ENCODE peak calls at places on chromosomes 16 and 17, in four cellular contexts. Z, X, W and S are unnamed samples.
A peak's percentile ranks its signal among the peaks of the same experiment; 100 is the strongest.

GRCh38 chr16:67979955-67980678 is at the start of gene DPEP3:
- DNase-seq in Z (no peak), X (peak; percentile 52), W (no peak), S (no peak)

GRCh38 chr17:4241535-4241934 is 22.2 kb downstream of the ANKFY1 start:
- DNase-seq in Z (no peak), X (no peak), W (no peak), S (no peak)

GRCh38 chr16:1470543-1471251 is 4.1 kb downstream of the CLCN7 start:
- DNase-seq in Z (peak; percentile 43), X (no peak), W (no peak), S (no peak)

GRCh38 chr17:19024101-19025078 is 19.8 kb upstream of the FAM83G start:
- DNase-seq in Z (peak; percentile 26), X (no peak), W (no peak), S (no peak)

GRCh38 chr17:978110-979093 is 1.2 kb downstream of the NXN start:
- DNase-seq in Z (peak; percentile 61), X (peak; percentile 69), W (no peak), S (no peak)

GRCh38 chr17:58189436-58190146 is 2.9 kb upstream of the EPX start:
- DNase-seq in Z (peak; percentile 81), X (peak; percentile 30), W (peak; percentile 71), S (no peak)

GRCh38 chr16:69818811-69819587 is 56.9 kb downstream of the WWP2 start:
- DNase-seq in Z (no peak), X (peak; percentile 21), W (no peak), S (no peak)

GRCh38 chr16:3487521-3488410 is 7.5 kb downstream of the C16orf90 start:
- DNase-seq in Z (no peak), X (no peak), W (no peak), S (no peak)

GRCh38 chr17:67800495-67800928 is 24.8 kb upstream of the BPTF start:
- DNase-seq in Z (peak; percentile 75), X (peak; percentile 85), W (peak; percentile 80), S (peak; percentile 59)

GRCh38 chr16:11253009-11253994 is 2.7 kb downstream of the SOCS1 start:
- DNase-seq in Z (peak; percentile 84), X (no peak), W (no peak), S (no peak)

GRCh38 chr17:5705081-5705875 is 121.0 kb upstream of the NLRP1 start:
- DNase-seq in Z (peak; percentile 1), X (peak; percentile 36), W (peak; percentile 28), S (no peak)

GRCh38 chr17:8412089-8412488 is 14.5 kb upstream of the RNF222 start:
- DNase-seq in Z (no peak), X (no peak), W (no peak), S (no peak)

GRCh38 chr17:81387235-81388060 is 7.8 kb upstream of the BAHCC1 start:
- DNase-seq in Z (peak; percentile 57), X (peak; percentile 75), W (peak; percentile 61), S (no peak)

GRCh38 chr17:82957961-82958491 is 118.2 kb upstream of the ZNF750 start:
- DNase-seq in Z (no peak), X (no peak), W (no peak), S (no peak)

GRCh38 chr17:32498362-32498761 is 11.6 kb downstream of the CDK5R1 start:
- DNase-seq in Z (no peak), X (no peak), W (no peak), S (no peak)

GRCh38 chr17:68054296-68054900 is 18.9 kb downstream of the KPNA2 start:
- DNase-seq in Z (peak; percentile 84), X (no peak), W (no peak), S (no peak)

GRCh38 chr16:68086336-68086821 is 1.2 kb downstream of the NFATC3 start:
- DNase-seq in Z (peak; percentile 59), X (peak; percentile 39), W (peak; percentile 69), S (no peak)

GRCh38 chr16:49532243-49532870 is 158.8 kb downstream of the C16orf78 start:
- DNase-seq in Z (no peak), X (no peak), W (no peak), S (no peak)

GRCh38 chr16:89404561-89404960 is 85.8 kb downstream of the ANKRD11 start:
- DNase-seq in Z (no peak), X (no peak), W (no peak), S (no peak)

GRCh38 chr17:226108-226772 is 44.8 kb upstream of the DOC2B start:
- DNase-seq in Z (no peak), X (no peak), W (no peak), S (no peak)

DNA sequence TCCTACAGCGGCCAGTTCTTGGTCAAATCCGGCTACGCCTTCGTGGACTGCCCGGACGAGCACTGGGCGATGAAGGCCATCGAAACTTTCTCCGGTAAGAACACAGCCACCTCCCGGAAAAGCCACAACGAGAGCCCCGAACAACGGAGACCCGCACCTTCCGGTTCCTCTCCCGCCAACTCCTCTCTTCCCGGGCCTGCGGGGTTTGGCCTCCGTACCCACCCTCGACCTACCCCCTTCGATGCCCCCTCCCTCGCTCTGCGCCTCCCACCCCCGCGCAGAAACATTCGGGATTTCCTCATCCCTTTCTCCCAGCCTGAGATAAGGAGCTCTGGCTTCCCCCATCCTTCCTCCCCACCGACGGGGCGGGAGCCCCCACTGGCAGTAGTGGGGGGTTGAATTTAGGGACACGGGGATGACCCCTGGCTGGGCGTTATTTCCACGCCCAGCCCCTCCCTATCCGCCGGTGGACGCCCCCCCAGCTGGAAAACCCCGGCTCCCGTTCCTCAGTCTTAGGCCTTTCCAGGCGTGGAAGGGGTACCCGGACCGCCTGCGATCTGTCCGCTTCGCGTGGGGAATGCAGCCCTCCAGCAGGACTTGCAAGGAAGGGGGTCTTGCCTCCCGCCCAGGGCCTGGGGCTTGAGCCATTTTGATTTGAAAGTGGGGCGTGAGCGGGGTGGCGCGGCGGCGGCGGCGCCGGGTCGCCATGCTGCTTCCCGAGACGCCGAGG is 807 bp downstream of the IGF2BP1 start:
- DNase-seq in Z (no peak), X (peak; percentile 58), W (no peak), S (no peak)
- TF ChIP-seq RFX5 in Z (no peak), X (no peak), W (no peak), S (no peak)

DNA sequence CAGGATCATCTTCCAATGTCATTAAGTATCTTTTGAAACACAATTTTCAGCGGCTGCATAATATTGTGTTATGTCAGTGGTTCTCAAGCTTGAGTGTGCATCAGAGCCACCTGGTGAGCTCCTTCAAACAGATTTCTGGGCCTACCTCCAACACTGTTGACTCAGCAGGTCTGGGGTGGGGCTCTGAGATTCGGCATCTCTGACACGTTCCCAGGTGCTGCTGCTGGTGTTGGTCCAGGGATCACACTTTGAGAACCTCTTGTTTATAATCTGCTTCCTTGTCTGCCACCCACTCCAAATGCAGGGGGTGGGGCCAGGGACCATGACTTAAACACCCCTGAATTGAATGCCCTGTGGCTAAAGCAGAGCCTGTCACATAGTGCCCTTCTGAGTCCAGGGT is 73.8 kb upstream of the HNF1B start:
- DNase-seq in Z (peak; percentile 89), X (no peak), W (no peak), S (no peak)
- TF ChIP-seq RFX5 in Z (no peak), X (no peak), W (no peak), S (no peak)

GRCh38 chr16:86046901-86047300 is 147.9 kb downstream of the IRF8 start:
- DNase-seq in Z (no peak), X (no peak), W (no peak), S (no peak)
- TF ChIP-seq RFX5 in Z (no peak), X (no peak), W (no peak), S (no peak)

GRCh38 chr16:51129105-51129504 is 22.0 kb downstream of the SALL1 start:
- DNase-seq in Z (peak; percentile 2), X (no peak), W (no peak), S (no peak)
- TF ChIP-seq RFX5 in Z (no peak), X (no peak), W (no peak), S (no peak)

DNA sequence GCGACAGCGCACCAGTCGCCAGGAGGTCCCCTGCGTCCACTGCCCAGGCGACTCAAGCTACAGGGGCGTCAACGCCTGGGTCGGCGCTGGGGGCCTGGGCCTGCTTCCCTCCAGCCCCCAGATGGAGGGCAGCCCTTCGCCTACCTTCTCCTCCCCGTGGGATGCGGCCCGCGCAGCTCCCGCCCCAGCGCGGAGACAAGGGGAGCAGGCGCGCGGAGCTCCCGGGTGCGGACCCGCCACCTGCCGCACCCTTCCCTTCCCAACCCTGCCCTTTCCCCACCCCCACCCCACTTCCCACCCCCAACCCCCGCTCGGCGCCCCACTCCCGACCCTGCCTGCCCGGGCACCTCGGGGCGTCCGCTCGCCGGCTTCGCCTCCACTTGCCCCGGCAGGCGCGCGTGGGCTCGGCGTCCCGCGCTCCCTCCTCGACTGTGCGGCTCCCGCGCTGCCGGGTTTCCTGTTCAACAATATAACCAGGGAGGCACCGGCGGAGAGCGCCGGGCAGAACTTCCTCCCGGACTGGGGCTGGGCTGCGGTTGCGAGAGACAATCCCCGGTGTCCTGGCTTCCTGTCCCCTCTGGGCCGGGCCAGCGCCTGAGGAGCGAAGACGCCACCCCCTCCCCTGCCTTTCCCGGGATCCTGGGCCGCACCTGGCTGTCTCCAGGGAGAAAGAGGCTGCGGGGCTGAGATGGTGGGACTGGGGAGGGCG is at the start of gene ARHGAP27:
- DNase-seq in Z (no peak), X (peak; percentile 72), W (no peak), S (no peak)
- TF ChIP-seq RFX5 in Z (no peak), X (no peak), W (no peak), S (no peak)

GRCh38 chr16:48184681-48185080 is 28.9 kb upstream of the ABCC12 start:
- DNase-seq in Z (no peak), X (no peak), W (no peak), S (no peak)
- TF ChIP-seq RFX5 in Z (no peak), X (no peak), W (no peak), S (no peak)

DNA sequence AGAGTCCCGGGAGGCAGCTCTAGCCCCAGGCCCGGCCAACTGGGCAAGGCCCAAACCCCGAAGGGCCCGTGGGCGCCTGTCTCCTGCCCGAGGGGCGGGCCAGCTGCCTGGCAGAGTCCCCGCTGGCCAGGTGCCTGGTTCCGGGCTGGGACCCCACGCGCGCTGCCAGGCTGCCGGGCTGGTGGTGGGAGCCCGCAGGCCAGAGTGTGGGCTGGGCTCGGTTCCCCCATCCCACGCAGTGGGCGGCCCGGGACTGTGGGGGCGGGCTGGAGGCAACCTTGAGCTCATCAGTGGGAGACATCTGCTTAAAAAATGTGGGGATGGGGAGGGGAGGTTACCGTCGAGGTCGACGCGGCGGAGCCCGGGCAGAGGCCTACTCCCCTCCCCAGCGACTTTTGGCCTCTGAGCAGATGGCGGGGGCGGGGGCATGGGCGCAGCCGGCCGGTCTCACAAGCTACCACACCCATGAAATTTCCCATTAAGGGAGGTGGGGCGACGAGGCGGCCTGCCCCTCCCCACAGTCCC is 176.4 kb upstream of the GSE1 start:
- DNase-seq in Z (no peak), X (no peak), W (no peak), S (no peak)
- TF ChIP-seq RFX5 in Z (no peak), X (no peak), W (no peak), S (no peak)